ENCODE peak calls at places on chromosome 19, in six cellular contexts. One of them, this sample, is unnamed.

GRCh38 chr19:32296694-32297093 is 48.7 kb upstream of the ZNF507 start:
- DNase-seq in uterus: no peak
- DNase-seq in fibroblast of villous mesenchyme: no peak
- DNase-seq in brain microvascular endothelial cell: no peak
- DNase-seq in natural killer cell: no peak
- DNase-seq in heart right ventricle: no peak
- DNase-seq in this sample: no peak

GRCh38 chr19:39557791-39558622 is 18.0 kb upstream of the EID2 start:
- DNase-seq in heart right ventricle: no peak
- DNase-seq in uterus: no peak
- DNase-seq in fibroblast of villous mesenchyme: peak
- DNase-seq in brain microvascular endothelial cell: peak
- DNase-seq in natural killer cell: no peak
- DNase-seq in this sample: no peak

GRCh38 chr19:55619264-55619663 is 5.1 kb downstream of the ZNF784 start:
- DNase-seq in heart right ventricle: no peak
- DNase-seq in uterus: no peak
- DNase-seq in fibroblast of villous mesenchyme: peak
- DNase-seq in natural killer cell: no peak
- DNase-seq in brain microvascular endothelial cell: no peak
- DNase-seq in this sample: no peak

GRCh38 chr19:31519216-31519615 is 170.0 kb upstream of the TSHZ3 start:
- DNase-seq in heart right ventricle: no peak
- DNase-seq in uterus: no peak
- DNase-seq in brain microvascular endothelial cell: no peak
- DNase-seq in fibroblast of villous mesenchyme: peak
- DNase-seq in natural killer cell: no peak
- DNase-seq in this sample: no peak

GRCh38 chr19:49946415-49946814 is 14.6 kb downstream of the SIGLEC11 start:
- DNase-seq in brain microvascular endothelial cell: no peak
- DNase-seq in heart right ventricle: no peak
- DNase-seq in fibroblast of villous mesenchyme: no peak
- DNase-seq in uterus: no peak
- DNase-seq in natural killer cell: no peak
- DNase-seq in this sample: no peak

GRCh38 chr19:8370176-8371010 is 6.4 kb downstream of the ANGPTL4 start:
- DNase-seq in natural killer cell: no peak
- DNase-seq in fibroblast of villous mesenchyme: peak
- DNase-seq in brain microvascular endothelial cell: no peak
- DNase-seq in heart right ventricle: no peak
- DNase-seq in uterus: no peak
- DNase-seq in this sample: no peak

GRCh38 chr19:38266981-38267597 is 2.7 kb downstream of the SPINT2 start:
- DNase-seq in brain microvascular endothelial cell: peak
- DNase-seq in uterus: no peak
- DNase-seq in natural killer cell: no peak
- DNase-seq in fibroblast of villous mesenchyme: peak
- DNase-seq in heart right ventricle: no peak
- DNase-seq in this sample: no peak

GRCh38 chr19:38975861-38976271 is 324 bp upstream of the FBXO17 start:
- DNase-seq in brain microvascular endothelial cell: no peak
- DNase-seq in uterus: no peak
- DNase-seq in natural killer cell: no peak
- DNase-seq in fibroblast of villous mesenchyme: peak
- DNase-seq in heart right ventricle: no peak
- DNase-seq in this sample: peak

GRCh38 chr19:19746286-19747213 is 13.6 kb upstream of the ZNF14 start:
- DNase-seq in uterus: no peak
- DNase-seq in fibroblast of villous mesenchyme: no peak
- DNase-seq in brain microvascular endothelial cell: no peak
- DNase-seq in natural killer cell: no peak
- DNase-seq in heart right ventricle: no peak
- DNase-seq in this sample: no peak

GRCh38 chr19:41273076-41273475 is 8.9 kb downstream of the HNRNPUL1 start:
- DNase-seq in natural killer cell: no peak
- DNase-seq in fibroblast of villous mesenchyme: no peak
- DNase-seq in uterus: no peak
- DNase-seq in brain microvascular endothelial cell: no peak
- DNase-seq in heart right ventricle: no peak
- DNase-seq in this sample: no peak

GRCh38 chr19:40691421-40692211 is 1.2 kb upstream of the NUMBL start:
- DNase-seq in fibroblast of villous mesenchyme: no peak
- DNase-seq in brain microvascular endothelial cell: no peak
- DNase-seq in natural killer cell: no peak
- DNase-seq in uterus: peak
- DNase-seq in heart right ventricle: no peak
- DNase-seq in this sample: no peak

GRCh38 chr19:44575116-44575700 is 38.2 kb upstream of the IGSF23 start:
- DNase-seq in fibroblast of villous mesenchyme: no peak
- DNase-seq in uterus: no peak
- DNase-seq in heart right ventricle: no peak
- DNase-seq in natural killer cell: no peak
- DNase-seq in brain microvascular endothelial cell: no peak
- DNase-seq in this sample: no peak

GRCh38 chr19:17468302-17469091 is 1.8 kb upstream of the SLC27A1 start:
- DNase-seq in heart right ventricle: peak
- DNase-seq in brain microvascular endothelial cell: no peak
- DNase-seq in uterus: peak
- DNase-seq in natural killer cell: no peak
- DNase-seq in fibroblast of villous mesenchyme: no peak
- DNase-seq in this sample: no peak

GRCh38 chr19:51441410-51442390 is 16.6 kb downstream of the SIGLEC8 start:
- DNase-seq in fibroblast of villous mesenchyme: no peak
- DNase-seq in uterus: no peak
- DNase-seq in heart right ventricle: no peak
- DNase-seq in brain microvascular endothelial cell: no peak
- DNase-seq in natural killer cell: peak
- DNase-seq in this sample: no peak

GRCh38 chr19:35595928-35596327 is 10.0 kb downstream of the PMIS2 start:
- DNase-seq in brain microvascular endothelial cell: no peak
- DNase-seq in natural killer cell: no peak
- DNase-seq in fibroblast of villous mesenchyme: no peak
- DNase-seq in heart right ventricle: no peak
- DNase-seq in uterus: no peak
- DNase-seq in this sample: no peak

GRCh38 chr19:18650468-18651001 is 13.7 kb downstream of the KLHL26 start:
- DNase-seq in heart right ventricle: peak
- DNase-seq in fibroblast of villous mesenchyme: peak
- DNase-seq in natural killer cell: no peak
- DNase-seq in brain microvascular endothelial cell: peak
- DNase-seq in uterus: peak
- DNase-seq in this sample: no peak

GRCh38 chr19:18097217-18097992 is at the start of gene MAST3:
- DNase-seq in heart right ventricle: peak
- DNase-seq in natural killer cell: peak
- DNase-seq in fibroblast of villous mesenchyme: peak
- DNase-seq in uterus: peak
- DNase-seq in brain microvascular endothelial cell: peak
- DNase-seq in this sample: peak

GRCh38 chr19:49437231-49437630 is 4.1 kb downstream of the SLC17A7 start:
- DNase-seq in natural killer cell: no peak
- DNase-seq in brain microvascular endothelial cell: no peak
- DNase-seq in heart right ventricle: no peak
- DNase-seq in uterus: no peak
- DNase-seq in fibroblast of villous mesenchyme: no peak
- DNase-seq in this sample: no peak

GRCh38 chr19:47610902-47611301 is 2.0 kb downstream of the BICRA start:
- DNase-seq in heart right ventricle: no peak
- DNase-seq in uterus: no peak
- DNase-seq in fibroblast of villous mesenchyme: no peak
- DNase-seq in brain microvascular endothelial cell: no peak
- DNase-seq in natural killer cell: no peak
- DNase-seq in this sample: no peak

GRCh38 chr19:42348211-42348610 is 22.8 kb downstream of the MEGF8 start:
- DNase-seq in fibroblast of villous mesenchyme: no peak
- DNase-seq in uterus: no peak
- DNase-seq in brain microvascular endothelial cell: no peak
- DNase-seq in heart right ventricle: no peak
- DNase-seq in natural killer cell: no peak
- DNase-seq in this sample: no peak

GRCh38 chr19:42345191-42345812 is 19.9 kb downstream of the MEGF8 start:
- DNase-seq in brain microvascular endothelial cell: no peak
- DNase-seq in uterus: no peak
- DNase-seq in natural killer cell: no peak
- DNase-seq in fibroblast of villous mesenchyme: peak
- DNase-seq in heart right ventricle: no peak
- DNase-seq in this sample: no peak

GRCh38 chr19:42344336-42344893 is 19.0 kb downstream of the MEGF8 start:
- DNase-seq in fibroblast of villous mesenchyme: no peak
- DNase-seq in natural killer cell: no peak
- DNase-seq in uterus: no peak
- DNase-seq in heart right ventricle: no peak
- DNase-seq in brain microvascular endothelial cell: no peak
- DNase-seq in this sample: no peak

GRCh38 chr19:42343344-42344110 is 18.1 kb downstream of the MEGF8 start:
- DNase-seq in brain microvascular endothelial cell: no peak
- DNase-seq in heart right ventricle: no peak
- DNase-seq in uterus: no peak
- DNase-seq in natural killer cell: no peak
- DNase-seq in fibroblast of villous mesenchyme: no peak
- DNase-seq in this sample: no peak
- TF ChIP-seq CTCF in brain microvascular endothelial cell: peak
- TF ChIP-seq CTCF in heart right ventricle: no peak
- TF ChIP-seq CTCF in uterus: no peak
- TF ChIP-seq CTCF in natural killer cell: no peak
- TF ChIP-seq CTCF in fibroblast of villous mesenchyme: peak
- TF ChIP-seq CTCF in this sample: peak

GRCh38 chr19:9835507-9835949 is 410 bp downstream of the PIN1 start:
- DNase-seq in brain microvascular endothelial cell: no peak
- DNase-seq in uterus: no peak
- DNase-seq in heart right ventricle: no peak
- DNase-seq in fibroblast of villous mesenchyme: no peak
- DNase-seq in natural killer cell: no peak
- DNase-seq in this sample: no peak

GRCh38 chr19:9838324-9838723 is 3.2 kb downstream of the PIN1 start:
- DNase-seq in brain microvascular endothelial cell: no peak
- DNase-seq in natural killer cell: no peak
- DNase-seq in uterus: no peak
- DNase-seq in heart right ventricle: no peak
- DNase-seq in fibroblast of villous mesenchyme: no peak
- DNase-seq in this sample: no peak

GRCh38 chr19:9836021-9836420 is 903 bp downstream of the PIN1 start:
- DNase-seq in heart right ventricle: no peak
- DNase-seq in brain microvascular endothelial cell: peak
- DNase-seq in fibroblast of villous mesenchyme: peak
- DNase-seq in natural killer cell: no peak
- DNase-seq in uterus: no peak
- DNase-seq in this sample: no peak

GRCh38 chr19:9834302-9834725 is 804 bp upstream of the PIN1 start:
- DNase-seq in fibroblast of villous mesenchyme: no peak
- DNase-seq in natural killer cell: no peak
- DNase-seq in uterus: no peak
- DNase-seq in brain microvascular endothelial cell: no peak
- DNase-seq in heart right ventricle: no peak
- DNase-seq in this sample: no peak

GRCh38 chr19:9834726-9835506 is at the start of gene PIN1:
- DNase-seq in brain microvascular endothelial cell: peak
- DNase-seq in heart right ventricle: peak
- DNase-seq in uterus: peak
- DNase-seq in fibroblast of villous mesenchyme: peak
- DNase-seq in natural killer cell: peak
- DNase-seq in this sample: peak
- TF ChIP-seq CTCF in brain microvascular endothelial cell: peak
- TF ChIP-seq CTCF in heart right ventricle: peak
- TF ChIP-seq CTCF in uterus: peak
- TF ChIP-seq CTCF in fibroblast of villous mesenchyme: peak
- TF ChIP-seq CTCF in natural killer cell: peak
- TF ChIP-seq CTCF in this sample: peak

DNA sequence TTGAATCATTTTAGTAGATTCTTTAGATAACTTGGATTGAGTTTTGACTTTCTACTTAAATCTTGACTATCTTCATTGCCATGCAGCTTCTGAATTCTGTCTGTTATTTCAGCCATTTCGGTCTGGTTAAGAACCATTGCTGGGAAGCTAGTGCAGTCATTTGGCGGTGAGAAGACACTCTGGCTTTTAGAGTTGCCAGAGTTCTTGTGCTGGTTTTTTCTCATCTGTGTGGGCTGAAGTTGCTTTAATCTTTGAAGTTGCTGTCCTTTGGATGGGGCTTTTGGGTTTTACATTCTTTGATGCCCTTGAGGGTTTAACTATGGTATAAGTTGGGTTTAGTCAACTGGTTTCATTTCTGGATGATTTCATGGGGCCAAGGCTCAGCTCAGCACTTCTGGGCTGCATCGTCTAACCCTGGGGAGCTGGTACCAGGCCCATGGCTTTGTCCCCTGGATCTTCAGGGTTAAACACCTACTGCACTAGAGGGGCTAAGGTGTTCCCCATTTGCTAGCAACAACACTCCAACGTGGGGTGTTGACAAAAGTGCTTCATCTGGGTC is 10.0 kb upstream of the IGFL2 start:
- DNase-seq in uterus: no peak
- DNase-seq in fibroblast of villous mesenchyme: no peak
- DNase-seq in heart right ventricle: no peak
- DNase-seq in brain microvascular endothelial cell: no peak
- DNase-seq in natural killer cell: no peak
- DNase-seq in this sample: no peak
- TF ChIP-seq CTCF in uterus: no peak
- TF ChIP-seq CTCF in fibroblast of villous mesenchyme: no peak
- TF ChIP-seq CTCF in heart right ventricle: no peak
- TF ChIP-seq CTCF in brain microvascular endothelial cell: no peak
- TF ChIP-seq CTCF in natural killer cell: no peak
- TF ChIP-seq CTCF in this sample: no peak

GRCh38 chr19:30228726-30229523 is 143.3 kb upstream of the ZNF536 start:
- DNase-seq in heart right ventricle: no peak
- DNase-seq in fibroblast of villous mesenchyme: no peak
- DNase-seq in uterus: no peak
- DNase-seq in natural killer cell: no peak
- DNase-seq in brain microvascular endothelial cell: no peak
- DNase-seq in this sample: peak

GRCh38 chr19:30228113-30228725 is 144.0 kb upstream of the ZNF536 start:
- DNase-seq in heart right ventricle: no peak
- DNase-seq in fibroblast of villous mesenchyme: no peak
- DNase-seq in brain microvascular endothelial cell: no peak
- DNase-seq in natural killer cell: no peak
- DNase-seq in uterus: no peak
- DNase-seq in this sample: peak

GRCh38 chr19:30227071-30227621 is 145.0 kb upstream of the ZNF536 start:
- DNase-seq in natural killer cell: no peak
- DNase-seq in fibroblast of villous mesenchyme: peak
- DNase-seq in uterus: no peak
- DNase-seq in heart right ventricle: peak
- DNase-seq in brain microvascular endothelial cell: no peak
- DNase-seq in this sample: peak

GRCh38 chr19:30226464-30227070 is 145.6 kb upstream of the ZNF536 start:
- DNase-seq in fibroblast of villous mesenchyme: no peak
- DNase-seq in uterus: no peak
- DNase-seq in brain microvascular endothelial cell: no peak
- DNase-seq in heart right ventricle: no peak
- DNase-seq in natural killer cell: no peak
- DNase-seq in this sample: peak

DNA sequence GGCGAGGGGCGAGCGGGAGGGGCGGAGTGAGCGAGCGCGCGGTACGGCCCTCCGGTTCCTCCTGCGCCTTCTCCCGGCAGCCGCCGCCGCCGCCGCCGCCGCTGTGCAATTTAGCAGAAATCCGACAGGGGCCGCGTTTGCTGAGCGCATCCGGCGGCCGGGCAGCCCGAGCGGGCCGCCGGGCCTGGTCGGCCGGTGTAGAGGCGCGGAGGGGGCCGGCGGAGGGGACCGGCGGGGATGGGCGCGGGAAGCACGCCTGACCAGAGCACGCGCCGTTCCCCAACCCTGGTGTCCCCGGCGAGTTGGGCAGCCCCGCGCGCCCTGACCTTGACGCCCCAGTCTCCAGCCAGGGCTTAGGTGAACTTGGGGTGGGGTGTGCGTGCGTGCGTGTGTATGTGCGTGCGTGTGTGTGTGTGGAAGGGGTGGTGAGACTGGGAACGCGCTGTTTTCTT is 144.5 kb upstream of the ZNF536 start:
- DNase-seq in natural killer cell: no peak
- DNase-seq in heart right ventricle: peak
- DNase-seq in uterus: peak
- DNase-seq in brain microvascular endothelial cell: peak
- DNase-seq in fibroblast of villous mesenchyme: peak
- DNase-seq in this sample: peak
- TF ChIP-seq CTCF in natural killer cell: no peak
- TF ChIP-seq CTCF in heart right ventricle: peak
- TF ChIP-seq CTCF in uterus: peak
- TF ChIP-seq CTCF in brain microvascular endothelial cell: peak
- TF ChIP-seq CTCF in fibroblast of villous mesenchyme: peak
- TF ChIP-seq CTCF in this sample: peak